ENCODE peak calls at places on chromosomes 4 and X, in five cellular contexts. J, N, E, M and P are unnamed samples.

GRCh38 chrX:154378059-154378798 is 866 bp upstream of the EMD start:
- DNase-seq in J (no peak), N (peak), E (peak), M (no peak), P (no peak)

GRCh38 chr4:37562592-37562991 is 123.6 kb downstream of the RELL1 start:
- DNase-seq in J (no peak), N (no peak), E (no peak), M (no peak), P (no peak)

GRCh38 chr4:165827018-165827417 is 46.0 kb upstream of the TLL1 start:
- DNase-seq in J (no peak), N (no peak), E (no peak), M (no peak), P (no peak)

GRCh38 chr4:2507855-2508254 is 28.6 kb upstream of the FAM193A start:
- DNase-seq in J (no peak), N (no peak), E (no peak), M (no peak), P (no peak)

GRCh38 chr4:121594796-121595526 is 101.8 kb downstream of the ANXA5 start:
- DNase-seq in J (no peak), N (no peak), E (no peak), M (no peak), P (no peak)

GRCh38 chr4:42454755-42455154 is 57.5 kb downstream of the SHISA3 start:
- DNase-seq in J (no peak), N (no peak), E (no peak), M (no peak), P (no peak)

GRCh38 chr4:2731907-2732314 is 24.2 kb downstream of the TNIP2 start:
- DNase-seq in J (no peak), N (no peak), E (no peak), M (no peak), P (no peak)

GRCh38 chr4:104896623-104897296 is 249.9 kb upstream of the TET2 start:
- DNase-seq in J (no peak), N (no peak), E (no peak), M (peak), P (no peak)

GRCh38 chr4:14916554-14917304 is 85.6 kb upstream of the CPEB2 start:
- DNase-seq in J (peak), N (no peak), E (no peak), M (peak), P (peak)

GRCh38 chr4:168220893-168221292 is 97.7 kb downstream of the DDX60 start:
- DNase-seq in J (no peak), N (no peak), E (no peak), M (no peak), P (no peak)

GRCh38 chr4:6233943-6234342 is 33.6 kb upstream of the JAKMIP1 start:
- DNase-seq in J (no peak), N (no peak), E (no peak), M (no peak), P (no peak)

GRCh38 chrX:39875834-39876625 is 221.7 kb downstream of the BCOR start:
- DNase-seq in J (no peak), N (no peak), E (no peak), M (no peak), P (no peak)

GRCh38 chr4:24211821-24212220 is 322.0 kb upstream of the PPARGC1A start:
- DNase-seq in J (no peak), N (no peak), E (no peak), M (no peak), P (no peak)

GRCh38 chr4:185346975-185347601 is 48.6 kb downstream of the LRP2BP start:
- DNase-seq in J (no peak), N (no peak), E (no peak), M (no peak), P (no peak)

GRCh38 chrX:34909151-34909550 is 33.4 kb upstream of the FAM47B start:
- DNase-seq in J (no peak), N (no peak), E (no peak), M (no peak), P (no peak)

GRCh38 chr4:54096563-54096962 is 3.4 kb upstream of the GSX2 start:
- DNase-seq in J (no peak), N (no peak), E (no peak), M (no peak), P (no peak)

GRCh38 chrX:31590581-31591113 is 518.8 kb upstream of the FTHL17 start:
- DNase-seq in J (peak), N (no peak), E (peak), M (no peak), P (no peak)

GRCh38 chr4:61200991-61201526 is 933 bp downstream of the ADGRL3 start:
- DNase-seq in J (no peak), N (peak), E (no peak), M (no peak), P (no peak)

GRCh38 chrX:43741843-43742573 is 85.9 kb downstream of the MAOA start:
- DNase-seq in J (no peak), N (no peak), E (no peak), M (no peak), P (no peak)

GRCh38 chr4:38861791-38862190 is 5.2 kb upstream of the TLR6 start:
- DNase-seq in J (no peak), N (no peak), E (no peak), M (no peak), P (no peak)

GRCh38 chrX:113353134-113353533 is 512.5 kb upstream of the AMOT start:
- DNase-seq in J (no peak), N (no peak), E (no peak), M (no peak), P (no peak)

DNA sequence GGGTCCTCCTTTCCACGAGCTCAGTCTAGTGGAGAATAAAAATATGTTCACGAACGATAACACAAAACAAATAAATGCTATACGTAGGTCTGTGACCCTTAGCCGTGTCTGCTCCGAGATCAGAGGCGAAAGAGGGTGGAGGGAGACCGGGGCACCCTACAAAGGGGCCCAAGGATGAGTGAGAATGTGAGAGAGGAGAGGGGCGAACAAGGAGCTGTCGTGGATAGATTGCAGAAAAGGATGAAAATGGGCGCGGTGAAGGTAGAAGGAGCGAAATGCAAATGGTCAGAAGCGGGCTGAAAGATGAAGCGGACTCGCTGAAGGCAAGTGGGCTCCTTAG is 6.2 kb upstream of the ZBTB33 start:
- DNase-seq in J (no peak), N (no peak), E (no peak), M (no peak), P (no peak)
- H3K9ac ChIP-seq in J (peak), N (peak), E (peak), M (peak), P (peak)

GRCh38 chr4:10106421-10107039 is 10.1 kb downstream of the WDR1 start:
- DNase-seq in J (no peak), N (peak), E (peak), M (no peak), P (peak)
- TF ChIP-seq REST in J (no peak), N (no peak), E (no peak), M (no peak), P (no peak)

DNA sequence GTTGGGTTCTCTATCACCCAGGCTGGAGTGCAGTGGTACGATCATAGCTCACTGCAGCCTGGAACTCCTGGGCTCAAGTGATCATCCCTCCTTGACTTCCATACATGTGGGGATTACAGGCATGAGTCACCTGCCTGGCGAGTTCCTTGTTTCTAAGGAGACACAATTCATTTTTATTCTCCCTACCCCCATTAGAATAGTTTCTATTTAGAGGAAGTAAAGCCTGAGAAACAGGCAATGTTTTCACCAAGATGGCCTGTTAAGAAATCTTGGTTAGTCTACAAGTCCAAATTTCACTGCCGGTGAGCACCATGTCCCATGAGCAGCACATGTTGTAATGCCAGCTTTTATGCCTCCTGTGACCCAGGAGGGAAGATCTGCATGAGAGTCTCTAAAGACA is 5.7 kb downstream of the CYBB start:
- DNase-seq in J (no peak), N (no peak), E (no peak), M (no peak), P (no peak)
- H3K9ac ChIP-seq in J (no peak), N (no peak), E (no peak), M (peak), P (no peak)

GRCh38 chrX:3504916-3505315 is 158.5 kb upstream of the MXRA5 start:
- DNase-seq in J (no peak), N (no peak), E (no peak), M (no peak), P (no peak)
- TF ChIP-seq REST in J (no peak), N (no peak), E (no peak), M (no peak), P (no peak)

DNA sequence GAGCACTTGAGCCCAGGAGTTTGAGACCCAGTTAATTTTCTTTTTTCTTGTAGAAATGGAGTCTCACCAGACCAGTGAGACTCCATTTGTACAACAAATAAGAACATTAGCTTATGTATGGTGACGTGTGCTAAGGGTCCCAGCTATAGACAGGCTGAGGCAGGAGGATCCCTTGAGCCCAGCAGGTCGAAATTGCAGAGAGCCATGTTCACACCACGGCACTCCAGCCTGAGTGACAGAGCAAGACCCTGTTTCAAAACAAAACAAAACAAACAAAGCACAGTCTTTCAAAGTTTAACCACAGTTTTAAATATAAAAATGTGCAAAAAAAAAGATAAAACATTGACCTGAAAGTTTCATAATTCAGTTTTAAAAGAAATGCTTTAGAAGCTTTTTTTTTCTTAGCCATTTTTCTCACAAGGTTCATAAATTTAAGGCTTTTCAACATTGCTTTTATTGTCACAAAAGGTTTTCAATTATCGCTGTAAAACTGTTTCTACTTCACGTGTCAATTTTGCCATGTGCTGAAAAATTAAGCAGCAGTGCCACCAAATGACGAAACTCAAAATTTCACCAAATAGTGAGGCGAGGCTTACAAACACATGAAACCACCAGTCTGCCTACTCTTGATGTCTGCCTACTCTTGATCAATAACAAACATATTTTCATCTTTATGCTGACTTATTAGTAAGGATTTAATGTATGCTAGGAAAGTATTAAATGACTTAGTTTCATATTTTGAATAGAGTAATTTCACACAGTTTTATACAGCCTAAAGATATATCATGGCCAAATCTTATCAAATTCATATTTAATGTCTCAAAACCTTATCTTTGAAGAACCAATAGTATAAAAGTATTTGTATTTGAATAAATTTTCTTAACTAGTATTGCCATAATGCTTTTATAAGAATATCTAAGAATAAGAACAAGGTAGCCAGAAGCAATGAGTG is 126.3 kb downstream of the NEK1 start:
- DNase-seq in J (peak), N (peak), E (peak), M (peak), P (peak)
- H3K9ac ChIP-seq in J (no peak), N (no peak), E (no peak), M (no peak), P (no peak)

DNA sequence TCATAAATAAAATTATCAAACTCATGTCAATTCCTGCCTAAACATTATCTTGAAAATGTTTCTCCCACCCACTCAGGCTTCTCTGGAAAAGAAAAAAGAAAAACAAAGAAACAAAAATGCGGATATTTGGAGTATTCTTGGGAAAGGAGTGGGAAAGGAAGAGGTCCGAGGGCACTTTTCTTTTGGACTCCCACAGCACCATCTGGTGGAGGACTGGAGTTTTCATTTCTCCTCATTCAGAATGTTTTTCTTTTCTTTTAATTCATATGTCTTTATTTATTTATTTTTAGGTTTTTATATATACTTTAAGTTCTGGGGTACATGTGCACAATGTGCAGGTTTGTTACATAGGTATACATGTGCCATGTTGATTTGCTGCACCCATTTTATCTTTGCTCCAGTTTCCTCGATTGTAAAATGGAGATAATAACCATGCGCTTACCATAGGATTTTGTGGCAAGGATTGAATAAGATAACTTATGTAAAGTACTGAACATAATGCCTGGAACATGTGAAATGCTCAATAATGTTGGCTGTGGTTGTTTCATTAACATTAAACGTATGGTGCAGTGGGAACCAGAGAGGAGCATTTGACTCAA is 8.0 kb upstream of the KCNE5 start:
- DNase-seq in J (no peak), N (peak), E (peak), M (no peak), P (no peak)
- TF ChIP-seq REST in J (no peak), N (no peak), E (no peak), M (no peak), P (no peak)

GRCh38 chr4:101346562-101347266 is 612 bp downstream of the PPP3CA start:
- DNase-seq in J (peak), N (no peak), E (peak), M (no peak), P (no peak)

GRCh38 chr4:101345596-101346311 is 1.6 kb downstream of the PPP3CA start:
- DNase-seq in J (peak), N (peak), E (peak), M (no peak), P (no peak)

GRCh38 chr4:101347267-101347556 is at the start of gene PPP3CA:
- DNase-seq in J (no peak), N (peak), E (no peak), M (no peak), P (no peak)

GRCh38 chr4:101346312-101346561 is 1.1 kb downstream of the PPP3CA start:
- DNase-seq in J (peak), N (peak), E (no peak), M (no peak), P (no peak)

DNA sequence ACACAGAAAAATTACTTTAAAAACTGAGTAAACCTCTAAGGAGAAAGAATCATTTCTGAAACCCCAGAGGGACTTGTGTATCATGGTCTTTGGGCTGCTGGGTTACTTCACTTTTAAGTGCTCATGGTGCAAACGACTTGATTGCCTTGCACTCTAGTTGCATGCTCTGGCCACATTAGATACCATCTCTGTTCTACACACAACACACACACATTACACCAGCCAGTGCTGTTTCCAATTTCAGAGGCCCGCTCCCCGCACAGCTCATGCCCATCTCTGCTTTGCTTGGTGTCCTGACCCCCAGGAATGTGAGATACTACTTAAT is 2.1 kb downstream of the PPP3CA start:
- DNase-seq in J (no peak), N (peak), E (no peak), M (no peak), P (no peak)
- H3K9ac ChIP-seq in J (peak), N (peak), E (no peak), M (peak), P (peak)